ENCODE peak calls at places on chromosomes 4 and X, in four cellular contexts. S is A549, L is K562, N is HepG2. C is an unnamed sample.

GRCh38 chr4:1236103-1236641 is 12.8 kb downstream of the CTBP1 start:
- DNase-seq in S (no peak), L (no peak), N (no peak), C (no peak)

GRCh38 chrX:115462406-115462805 is 98.6 kb upstream of the PLS3 start:
- DNase-seq in S (no peak), L (no peak), N (no peak), C (no peak)

GRCh38 chr4:84472154-84472553 is 26.9 kb downstream of the NKX6-1 start:
- DNase-seq in S (no peak), L (no peak), N (no peak), C (no peak)

GRCh38 chr4:97104006-97104405 is 1039.3 kb downstream of the STPG2 start:
- DNase-seq in S (no peak), L (no peak), N (no peak), C (no peak)

GRCh38 chrX:42697544-42697943 is 80.4 kb downstream of the PPP1R2C start:
- DNase-seq in S (no peak), L (no peak), N (no peak), C (no peak)

GRCh38 chr4:108336076-108336475 is 167.3 kb upstream of the LEF1 start:
- DNase-seq in S (no peak), L (no peak), N (no peak), C (no peak)

GRCh38 chr4:106541253-106541652 is 172.7 kb upstream of the GIMD1 start:
- DNase-seq in S (peak), L (no peak), N (no peak), C (no peak)

GRCh38 chr4:37976991-37977470 is 16.8 kb downstream of the PTTG2 start:
- DNase-seq in S (peak), L (peak), N (peak), C (peak)

GRCh38 chrX:9282325-9282724 is 182.5 kb upstream of the TBL1X start:
- DNase-seq in S (no peak), L (no peak), N (no peak), C (no peak)

GRCh38 chr4:115154826-115155225 is 41.4 kb upstream of the NDST4 start:
- DNase-seq in S (no peak), L (no peak), N (no peak), C (no peak)

GRCh38 chr4:45120163-45120562 is 393.8 kb upstream of the GNPDA2 start:
- DNase-seq in S (no peak), L (no peak), N (no peak), C (no peak)

GRCh38 chrX:130330146-130330545 is 9.6 kb upstream of the SLC25A14 start:
- DNase-seq in S (no peak), L (no peak), N (no peak), C (no peak)

GRCh38 chr4:1164444-1164843 is 7.9 kb downstream of the SPON2 start:
- DNase-seq in S (no peak), L (no peak), N (no peak), C (no peak)

GRCh38 chr4:11073621-11074051 is 355.1 kb downstream of the HS3ST1 start:
- DNase-seq in S (no peak), L (no peak), N (no peak), C (no peak)

GRCh38 chrX:79161655-79162054 is 17.2 kb downstream of the GPR174 start:
- DNase-seq in S (no peak), L (no peak), N (no peak), C (no peak)

DNA sequence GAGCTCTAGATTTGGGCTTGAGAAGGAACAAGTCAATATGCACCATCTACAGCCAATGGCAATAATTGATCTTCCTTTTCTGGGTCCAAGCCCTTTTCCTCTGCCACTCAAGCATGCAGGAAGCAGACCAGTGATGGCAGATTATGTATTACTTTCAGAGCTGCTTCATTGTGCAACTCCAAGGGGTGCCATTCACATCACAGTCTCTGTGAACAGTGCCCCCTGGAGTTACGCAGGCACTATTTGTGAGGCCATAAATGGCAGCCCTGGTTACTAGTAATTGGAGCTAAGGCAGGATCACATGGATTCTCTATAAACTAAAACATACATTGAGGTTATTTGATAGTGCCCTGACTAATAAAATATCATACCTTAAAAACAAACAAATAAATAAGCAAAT is 313.4 kb upstream of the SLC7A11 start:
- DNase-seq in S (peak), L (peak), N (peak), C (peak)
- TF ChIP-seq HMGXB4 in S (no peak), L (no peak), N (no peak), C (no peak)

DNA sequence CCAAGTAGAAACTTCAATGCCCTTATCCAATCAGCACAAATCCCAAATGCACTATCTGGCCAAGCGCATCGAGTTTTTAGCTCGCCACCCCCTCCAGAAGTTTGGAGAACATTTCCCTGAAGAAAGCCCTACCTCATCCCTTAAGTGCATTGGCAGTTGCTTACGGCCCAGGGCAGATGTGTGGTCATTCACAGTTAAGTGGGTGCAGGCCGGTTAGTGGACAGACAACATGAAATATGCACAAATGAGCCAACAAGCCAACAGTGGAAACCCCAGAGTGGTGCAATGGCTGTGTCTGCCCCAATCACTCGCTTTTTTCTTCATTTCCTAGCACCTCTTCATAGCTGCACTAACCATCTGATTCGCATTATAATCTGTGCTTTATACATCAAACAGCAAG is 125.9 kb downstream of the SMIM20 start:
- DNase-seq in S (no peak), L (no peak), N (no peak), C (no peak)
- TF ChIP-seq HMGXB4 in S (no peak), L (no peak), N (no peak), C (no peak)

DNA sequence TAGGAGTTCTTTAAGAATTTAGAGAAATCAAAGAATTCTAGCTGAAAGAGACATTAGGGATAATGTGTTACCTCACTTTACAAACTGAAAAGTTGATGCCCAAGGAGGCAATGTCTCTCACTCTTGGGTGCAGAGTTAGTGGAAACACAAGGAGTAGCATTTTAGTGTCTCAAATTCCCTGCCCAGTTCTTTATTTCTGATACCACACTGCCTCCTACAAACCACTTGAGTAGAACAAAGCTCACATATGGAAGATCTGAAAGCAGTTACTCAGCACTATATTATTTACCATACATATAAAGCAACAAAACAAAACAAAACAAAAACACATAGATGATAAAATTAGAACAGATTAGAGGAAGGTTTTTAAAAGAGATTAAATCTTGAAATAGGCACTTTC is 124.2 kb downstream of the REELD1 start:
- DNase-seq in S (peak), L (no peak), N (no peak), C (no peak)
- TF ChIP-seq HMGXB4 in S (no peak), L (no peak), N (no peak), C (no peak)

DNA sequence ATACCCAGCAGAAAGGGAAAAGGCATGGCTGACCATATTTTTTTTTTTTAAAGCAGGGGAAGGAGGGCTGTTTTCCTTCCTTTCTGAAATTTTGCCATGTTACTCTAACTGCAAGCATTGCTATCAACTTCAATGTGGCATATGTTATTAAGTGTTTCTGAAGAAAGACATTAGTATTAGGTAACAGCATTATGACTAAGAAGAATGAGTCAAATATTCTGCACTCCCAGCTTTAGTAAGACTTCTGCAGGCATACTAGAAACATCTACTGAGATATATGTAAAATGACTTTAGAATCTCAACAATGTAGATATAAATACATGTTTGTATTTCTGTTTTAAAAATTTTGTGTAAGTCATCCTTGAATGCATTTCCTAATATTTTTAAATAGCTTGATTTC is 512.5 kb upstream of the FAM241A start:
- DNase-seq in S (no peak), L (no peak), N (no peak), C (no peak)
- TF ChIP-seq HMGXB4 in S (no peak), L (no peak), N (no peak), C (no peak)

GRCh38 chr4:71211748-71212147 is 127.1 kb upstream of the SLC4A4 start:
- DNase-seq in S (no peak), L (no peak), N (no peak), C (no peak)
- TF ChIP-seq HMGXB4 in S (no peak), L (no peak), N (no peak), C (no peak)

C was measured in WTC11.